ENCODE peak calls at places on chromosomes 3 and 15, in five cellular contexts. M is esophagus squamous epithelium, Z is A549, L is PC-9, G is psoas muscle. K is an unnamed sample.

GRCh38 chr3:186930143-186930638 is at the start of gene ST6GAL1:
- DNase-seq in M (peak), Z (peak), L (peak), G (peak), K (no peak)

GRCh38 chr3:155241559-155241958 is 51.9 kb downstream of the STRIT1 start:
- DNase-seq in M (no peak), Z (no peak), L (no peak), G (no peak), K (no peak)

GRCh38 chr3:55629432-55629831 is 142.3 kb upstream of the WNT5A start:
- DNase-seq in M (no peak), Z (no peak), L (peak), G (no peak), K (no peak)

GRCh38 chr15:51155016-51155580 is 60.4 kb upstream of the TNFAIP8L3 start:
- DNase-seq in M (no peak), Z (no peak), L (no peak), G (no peak), K (no peak)

GRCh38 chr3:142188846-142189245 is 36.5 kb downstream of the GK5 start:
- DNase-seq in M (no peak), Z (no peak), L (no peak), G (no peak), K (no peak)

GRCh38 chr3:107962946-107963345 is 127.9 kb downstream of the CD47 start:
- DNase-seq in M (no peak), Z (peak), L (peak), G (no peak), K (no peak)

GRCh38 chr15:55661431-55661830 is 73.3 kb upstream of the PYGO1 start:
- DNase-seq in M (no peak), Z (no peak), L (no peak), G (no peak), K (no peak)

GRCh38 chr3:184710870-184711365 is 946 bp downstream of the MAGEF1 start:
- DNase-seq in M (no peak), Z (no peak), L (no peak), G (no peak), K (no peak)

GRCh38 chr3:169812844-169813677 is at the start of the genes LRRC34 and LRRIQ4:
- DNase-seq in M (peak), Z (no peak), L (peak), G (peak), K (peak)

GRCh38 chr3:194688207-194688711 is 2.6 kb downstream of the FAM43A start:
- DNase-seq in M (no peak), Z (no peak), L (peak), G (peak), K (no peak)

GRCh38 chr3:177089901-177090300 is 107.4 kb downstream of the TBL1XR1 start:
- DNase-seq in M (no peak), Z (no peak), L (no peak), G (no peak), K (no peak)

GRCh38 chr3:130312374-130312773 is 33.1 kb upstream of the COL6A5 start:
- DNase-seq in M (no peak), Z (no peak), L (no peak), G (no peak), K (no peak)

GRCh38 chr3:49110780-49111179 is 6.2 kb upstream of the QARS1 start:
- DNase-seq in M (no peak), Z (no peak), L (no peak), G (no peak), K (no peak)

GRCh38 chr3:136787226-136787793 is 31.6 kb upstream of the SLC35G2 start:
- DNase-seq in M (no peak), Z (no peak), L (no peak), G (no peak), K (no peak)

GRCh38 chr3:14273886-14274517 is 95.4 kb downstream of the LSM3 start:
- DNase-seq in M (no peak), Z (no peak), L (no peak), G (no peak), K (no peak)

GRCh38 chr15:95162521-95162920 is 931.2 kb downstream of the MCTP2 start:
- DNase-seq in M (no peak), Z (no peak), L (no peak), G (no peak), K (no peak)

GRCh38 chr3:119662604-119663377 is 2.4 kb upstream of the POPDC2 start:
- DNase-seq in M (no peak), Z (no peak), L (no peak), G (no peak), K (no peak)

GRCh38 chr15:87743557-87743956 is 513.0 kb downstream of the NTRK3 start:
- DNase-seq in M (no peak), Z (no peak), L (no peak), G (no peak), K (no peak)

GRCh38 chr3:32593903-32594525 is 23.4 kb upstream of the DYNC1LI1 start:
- DNase-seq in M (no peak), Z (no peak), L (no peak), G (no peak), K (no peak)

GRCh38 chr15:70955151-70955550 is 62.5 kb downstream of the LRRC49 start:
- DNase-seq in M (no peak), Z (no peak), L (no peak), G (no peak), K (no peak)

GRCh38 chr15:48696627-48697312 is 51.3 kb upstream of the FBN1 start:
- DNase-seq in M (no peak), Z (no peak), L (no peak), G (no peak), K (no peak)

GRCh38 chr3:61439116-61439459 is 122.3 kb upstream of the PTPRG start:
- DNase-seq in M (no peak), Z (no peak), L (no peak), G (no peak), K (no peak)

GRCh38 chr3:43537206-43537605 is 84.6 kb downstream of the ANO10 start:
- DNase-seq in M (no peak), Z (no peak), L (no peak), G (no peak), K (no peak)

GRCh38 chr15:43792761-43793493 is 807 bp downstream of the SERF2 start:
- DNase-seq in M (no peak), Z (peak), L (no peak), G (peak), K (no peak)

GRCh38 chr15:41429003-41429890 is 12.4 kb downstream of the RTF1 start:
- DNase-seq in M (no peak), Z (no peak), L (no peak), G (no peak), K (no peak)

GRCh38 chr3:183247190-183247589 is 5.9 kb upstream of the B3GNT5 start:
- DNase-seq in M (no peak), Z (no peak), L (no peak), G (no peak), K (no peak)

GRCh38 chr15:55221090-55222011 is 24.6 kb upstream of the RSL24D1 start:
- DNase-seq in M (no peak), Z (peak), L (peak), G (no peak), K (peak)

GRCh38 chr3:43105224-43105596 is 669 bp downstream of the POMGNT2 start:
- DNase-seq in M (no peak), Z (no peak), L (peak), G (peak), K (no peak)

GRCh38 chr15:49135342-49135857 is 20.0 kb downstream of the COPS2 start:
- DNase-seq in M (no peak), Z (no peak), L (no peak), G (no peak), K (no peak)

GRCh38 chr15:75348034-75348562 is 1.3 kb downstream of the NEIL1 start:
- DNase-seq in M (no peak), Z (no peak), L (no peak), G (peak), K (no peak)
- H3K27ac ChIP-seq in M (peak), Z (peak), L (no peak), G (peak), K (no peak)

GRCh38 chr3:159062734-159063410 is 261.0 kb downstream of the MFSD1 start:
- DNase-seq in M (no peak), Z (no peak), L (no peak), G (no peak), K (no peak)
- H3K4me3 ChIP-seq in M (no peak), Z (no peak), L (no peak), G (no peak), K (no peak)

GRCh38 chr3:54433846-54434245 is 311.5 kb downstream of the CACNA2D3 start:
- DNase-seq in M (no peak), Z (no peak), L (no peak), G (no peak), K (no peak)
- TF ChIP-seq CTCF in M (no peak), Z (no peak), L (no peak), G (no peak), K (peak)

DNA sequence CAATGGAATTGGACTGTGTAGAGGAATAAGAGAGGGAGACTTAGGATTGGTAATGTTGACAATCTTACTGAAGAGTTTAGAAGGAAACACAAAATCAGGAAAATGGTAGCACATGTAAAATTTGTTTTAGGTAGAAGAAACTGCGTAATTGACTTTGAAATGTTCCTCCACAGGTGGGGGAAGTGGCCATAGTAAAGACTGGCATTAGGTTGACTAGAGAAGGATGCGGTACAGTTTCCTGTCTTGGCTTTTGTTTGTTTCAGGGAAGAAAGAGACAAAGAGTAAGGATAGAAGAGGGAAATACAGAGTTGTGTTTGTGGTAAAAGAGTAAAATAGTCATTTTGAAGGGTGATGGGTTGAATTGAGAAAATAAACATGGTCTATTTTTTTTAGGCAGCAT is 253.6 kb upstream of the ZNF717 start:
- DNase-seq in M (no peak), Z (no peak), L (no peak), G (no peak), K (no peak)
- H3K27ac ChIP-seq in M (no peak), Z (no peak), L (no peak), G (no peak), K (no peak)

GRCh38 chr15:31338318-31338878 is 11.8 kb downstream of the KLF13 start:
- DNase-seq in M (no peak), Z (no peak), L (no peak), G (peak), K (no peak)
- H3K4me3 ChIP-seq in M (no peak), Z (no peak), L (no peak), G (no peak), K (peak)

DNA sequence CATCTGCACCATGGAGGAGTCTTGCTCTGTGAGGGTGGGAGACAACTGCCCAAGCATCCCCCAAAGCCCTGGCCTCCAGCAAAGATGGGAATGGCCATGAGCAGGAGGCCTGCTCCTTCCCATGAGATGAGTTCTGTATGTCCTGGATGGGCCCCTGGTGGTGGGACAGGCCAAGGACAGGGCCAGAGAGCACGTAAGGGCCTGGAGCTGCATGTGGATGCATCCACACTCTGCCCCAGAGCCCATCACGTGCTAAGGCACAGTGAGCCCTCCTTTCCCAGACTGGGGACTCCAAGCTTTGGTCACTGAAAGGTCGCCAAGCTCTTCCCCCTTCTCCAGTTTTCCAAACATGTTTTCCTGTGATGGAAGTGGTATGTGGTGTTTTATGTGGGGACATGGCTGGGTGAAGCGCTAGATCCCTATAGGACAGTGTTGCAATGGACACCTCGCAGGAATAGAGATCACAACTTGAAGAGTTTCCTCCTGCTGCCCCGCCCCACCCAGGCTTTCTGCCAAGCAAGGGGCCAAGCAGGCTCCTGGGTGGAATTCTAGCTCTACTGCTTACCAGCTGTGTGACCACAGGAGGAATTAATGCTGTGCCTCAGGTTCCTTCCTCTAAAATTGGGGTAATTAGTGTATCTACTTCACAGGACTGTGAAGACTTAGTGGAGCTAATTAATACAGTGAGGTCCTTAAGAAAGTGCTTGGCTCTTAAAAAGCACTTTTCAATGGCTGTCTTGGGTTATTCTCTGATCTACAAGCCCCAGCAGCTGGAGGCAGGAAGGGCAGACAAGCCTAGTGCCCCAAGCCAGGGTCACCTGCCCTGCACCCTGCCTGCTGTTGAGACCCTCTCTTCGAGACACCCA is 106.4 kb upstream of the RPL32 start:
- DNase-seq in M (no peak), Z (peak), L (peak), G (peak), K (peak)
- TF ChIP-seq CTCF in M (no peak), Z (no peak), L (no peak), G (peak), K (peak)

GRCh38 chr15:60583946-60584345 is 105.0 kb upstream of the ICE2 start:
- DNase-seq in M (no peak), Z (no peak), L (no peak), G (no peak), K (no peak)
- H3K27ac ChIP-seq in M (peak), Z (no peak), L (no peak), G (no peak), K (no peak)

K was measured in AG04450.